ENCODE peak calls at places on chromosomes 13 and 19, in eight cellular contexts. C is NCI-H226; X is dermis microvascular lymphatic vessel endothelial cell; A is MCF 10A; L is hypothalamus; M is Calu3; O is stimulated activated CD8-positive, alpha-beta memory T cell treated with anti-CD3 and anti-CD28 coated beads, Interleukin-15, amount 100 ng/mL, for 4 hours; Q is EL. J is an unnamed sample.

GRCh38 chr13:109630281-109630680 is 156.1 kb downstream of the IRS2 start:
- DNase-seq in O (no peak), M (no peak), C (no peak), X (no peak), A (no peak), Q (no peak), L (no peak), J (no peak)

GRCh38 chr19:49579193-49579592 is 1.2 kb downstream of the NOSIP start:
- DNase-seq in O (no peak), C (no peak), X (no peak), A (no peak), L (no peak), Q (no peak), M (no peak), J (no peak)

GRCh38 chr13:103229674-103230073 is 163.5 kb upstream of the SLC10A2 start:
- DNase-seq in Q (no peak), O (no peak), L (no peak), C (no peak), A (no peak), X (no peak), M (no peak), J (no peak)

GRCh38 chr19:10214784-10215183 is 16.3 kb downstream of the S1PR2 start:
- DNase-seq in O (no peak), A (no peak), L (no peak), Q (peak; percentile 67), X (no peak), M (no peak), C (peak; percentile 49), J (no peak)

GRCh38 chr13:29948246-29948645 is 97.8 kb upstream of the UBL3 start:
- DNase-seq in X (no peak), Q (peak; percentile 38), A (no peak), C (no peak), L (no peak), O (no peak), M (no peak), J (no peak)

GRCh38 chr19:58558623-58559274 is 338 bp upstream of the UBE2M start:
- DNase-seq in A (peak; percentile 99), O (peak; percentile 98), M (peak; percentile 100), C (peak; percentile 98), X (peak; percentile 99), Q (peak; percentile 98), L (no peak), J (no peak)

GRCh38 chr13:97043302-97043701 is 49.0 kb upstream of the OXGR1 start:
- DNase-seq in L (no peak), C (peak; percentile 13), O (no peak), A (no peak), Q (peak; percentile 16), X (peak; percentile 65), M (no peak), J (no peak)

GRCh38 chr13:99311748-99312492 is 4.7 kb upstream of the GPR183 start:
- DNase-seq in C (no peak), O (no peak), A (no peak), M (no peak), L (no peak), X (no peak), Q (no peak), J (no peak)

GRCh38 chr19:10251792-10252694 is at the start of gene MRPL4:
- DNase-seq in O (peak; percentile 97), X (peak; percentile 99), C (peak; percentile 98), L (peak; percentile 97), M (peak; percentile 88), Q (peak; percentile 99), A (peak; percentile 100), J (peak; percentile 99)

GRCh38 chr19:14632286-14632685 is 42.4 kb downstream of the ADGRE3 start:
- DNase-seq in A (peak; percentile 56), Q (peak; percentile 35), X (peak; percentile 30), O (no peak), L (no peak), C (peak; percentile 16), M (peak; percentile 8), J (no peak)

GRCh38 chr19:28847468-28847867 is 365.5 kb downstream of the UQCRFS1 start:
- DNase-seq in A (no peak), L (no peak), X (no peak), O (no peak), C (peak; percentile 81), M (no peak), Q (peak; percentile 53), J (no peak)

GRCh38 chr13:79936368-79937136 is 404.4 kb downstream of the SPRY2 start:
- DNase-seq in L (peak; percentile 76), X (peak; percentile 100), O (no peak), M (peak; percentile 23), C (peak; percentile 99), A (peak; percentile 93), Q (peak; percentile 99), J (no peak)

GRCh38 chr19:35468637-35469036 is 20.6 kb downstream of the FFAR2 start:
- DNase-seq in M (peak; percentile 70), Q (peak; percentile 17), X (peak; percentile 37), L (no peak), C (peak; percentile 16), A (peak; percentile 52), O (peak; percentile 31), J (peak; percentile 50)

GRCh38 chr13:38045278-38046048 is 175.9 kb upstream of the TRPC4 start:
- DNase-seq in Q (peak; percentile 64), O (no peak), X (peak; percentile 51), C (peak; percentile 2), A (peak; percentile 56), M (peak; percentile 23), L (no peak), J (peak; percentile 44)

GRCh38 chr13:39274926-39275325 is 236.7 kb downstream of the NHLRC3 start:
- DNase-seq in O (no peak), X (no peak), M (no peak), C (no peak), A (no peak), L (no peak), Q (no peak), J (no peak)

GRCh38 chr13:114102521-114103288 is 29.7 kb downstream of the RASA3 start:
- DNase-seq in X (no peak), C (no peak), Q (no peak), L (no peak), A (no peak), M (no peak), O (no peak), J (no peak)

GRCh38 chr13:95956589-95957148 is 96.5 kb downstream of the UGGT2 start:
- DNase-seq in X (peak; percentile 12), A (peak; percentile 62), Q (peak; percentile 11), C (peak; percentile 33), L (no peak), M (no peak), O (no peak), J (no peak)

GRCh38 chr19:38849746-38850230 is at the start of gene HNRNPL:
- DNase-seq in Q (no peak), X (no peak), L (peak; percentile 100), O (peak; percentile 99), C (no peak), A (no peak), M (no peak), J (no peak)

GRCh38 chr19:28003543-28003942 is 1209.4 kb downstream of the UQCRFS1 start:
- DNase-seq in L (no peak), Q (no peak), M (no peak), X (no peak), O (no peak), A (no peak), C (no peak), J (no peak)

GRCh38 chr13:49853535-49853934 is 61.1 kb upstream of the KPNA3 start:
- DNase-seq in M (no peak), Q (no peak), C (no peak), L (no peak), A (no peak), X (no peak), O (no peak), J (no peak)

GRCh38 chr13:44176173-44176572 is 197.5 kb upstream of the SERP2 start:
- DNase-seq in C (no peak), L (no peak), A (no peak), O (no peak), Q (no peak), X (no peak), M (no peak), J (no peak)

GRCh38 chr19:10007811-10008211 is 2.5 kb downstream of the COL5A3 start:
- DNase-seq in Q (peak; percentile 84), L (peak; percentile 10), X (no peak), O (no peak), A (peak; percentile 15), M (no peak), C (no peak), J (no peak)

GRCh38 chr19:19661675-19662251 is 1.7 kb downstream of the ATP13A1 start:
- DNase-seq in C (no peak), Q (no peak), O (no peak), L (no peak), A (no peak), M (no peak), X (no peak), J (peak; percentile 76)

GRCh38 chr13:40987606-40988280 is 31.4 kb downstream of the ELF1 start:
- DNase-seq in L (no peak), O (no peak), C (no peak), M (no peak), X (no peak), A (no peak), Q (no peak), J (no peak)